ENCODE peak calls at places on chromosomes 11 and 22, in five cellular contexts. S, T, W, Q and M are unnamed samples.

GRCh38 chr11:61392991-61393595 is 706 bp downstream of the TMEM216 start:
- DNase-seq in T (no peak), W (no peak), Q (no peak), S (no peak), M (no peak)

GRCh38 chr11:109329716-109330115 is 92.3 kb upstream of the C11orf87 start:
- DNase-seq in Q (no peak), S (no peak), W (no peak), T (no peak), M (no peak)

GRCh38 chr11:59901306-59901705 is 22.7 kb downstream of the OOSP3 start:
- DNase-seq in Q (no peak), T (no peak), W (peak; percentile 95), S (peak; percentile 22), M (peak; percentile 60)

GRCh38 chr11:8732748-8733241 is 50.2 kb downstream of the RPL27A start:
- DNase-seq in S (no peak), T (peak; percentile 81), Q (no peak), W (peak; percentile 61), M (peak; percentile 59)

GRCh38 chr22:22150457-22150856 is 94.1 kb upstream of the VPREB1 start:
- DNase-seq in W (no peak), T (no peak), Q (no peak), S (no peak), M (no peak)

GRCh38 chr11:121555172-121555571 is 102.4 kb upstream of the SORL1-AS1 start:
- DNase-seq in T (no peak), W (no peak), Q (no peak), S (no peak), M (no peak)

GRCh38 chr11:2768471-2769408 is 68.9 kb upstream of the KCNQ1OT1 start:
- DNase-seq in W (peak; percentile 83), S (peak; percentile 38), T (no peak), Q (no peak), M (peak; percentile 43)

GRCh38 chr22:44192098-44192810 is 11.5 kb downstream of the PARVG start:
- DNase-seq in T (no peak), Q (no peak), W (peak; percentile 2), S (peak; percentile 60), M (no peak)

GRCh38 chr11:47257178-47257517 is 648 bp upstream of the NR1H3 start:
- DNase-seq in W (no peak), T (no peak), S (no peak), Q (no peak), M (no peak)

GRCh38 chr22:19917389-19918138 is 24.0 kb upstream of the COMT start:
- DNase-seq in S (no peak), W (no peak), Q (no peak), T (no peak), M (no peak)

GRCh38 chr11:45165806-45166603 is 19.6 kb downstream of the PRDM11 start:
- DNase-seq in T (no peak), Q (no peak), S (no peak), W (no peak), M (no peak)

GRCh38 chr11:86469491-86470388 is 95.1 kb downstream of the CCDC81 start:
- DNase-seq in T (peak; percentile 46), Q (no peak), S (no peak), W (no peak), M (no peak)

GRCh38 chr11:9760180-9760550 is 96.3 kb downstream of the SWAP70 start:
- DNase-seq in W (peak; percentile 88), S (no peak), T (peak; percentile 95), Q (no peak), M (peak; percentile 90)

GRCh38 chr22:32661296-32661695 is 140.2 kb upstream of the TIMP3 start:
- DNase-seq in Q (peak; percentile 72), S (no peak), W (peak; percentile 89), T (peak; percentile 86), M (peak; percentile 92)

GRCh38 chr11:35539781-35540281 is 14.4 kb upstream of the PAMR1 start:
- DNase-seq in T (peak; percentile 76), W (peak; percentile 72), S (no peak), Q (peak; percentile 77), M (peak; percentile 97)

GRCh38 chr11:11140510-11140909 is 212.5 kb downstream of the CSNK2A3 start:
- DNase-seq in W (no peak), S (no peak), Q (no peak), T (no peak), M (no peak)

GRCh38 chr11:110059706-110060430 is 33.3 kb upstream of the ZC3H12C start:
- DNase-seq in S (no peak), T (no peak), W (no peak), Q (no peak), M (no peak)

GRCh38 chr11:27196040-27196897 is 155.7 kb downstream of the BBOX1 start:
- DNase-seq in S (no peak), Q (no peak), W (no peak), T (no peak), M (peak; percentile 38)

GRCh38 chr22:26671317-26672059 is 14.1 kb downstream of the MIAT start:
- DNase-seq in S (no peak), W (no peak), Q (no peak), T (peak; percentile 33), M (no peak)

GRCh38 chr11:18611196-18611595 is 11.6 kb downstream of the MISFA start:
- DNase-seq in S (no peak), Q (no peak), T (no peak), W (no peak), M (no peak)

GRCh38 chr11:134587345-134587744 is 175.3 kb upstream of the B3GAT1 start:
- DNase-seq in T (no peak), W (no peak), S (no peak), Q (no peak), M (no peak)

GRCh38 chr22:26482171-26482570 is 1.4 kb downstream of the HPS4 start:
- DNase-seq in Q (no peak), W (no peak), T (no peak), S (no peak), M (no peak)

GRCh38 chr11:73281796-73282660 is 9.9 kb downstream of the P2RY6 start:
- DNase-seq in Q (no peak), S (no peak), W (no peak), T (no peak), M (no peak)

GRCh38 chr11:66178871-66179270 is 89.6 kb upstream of the RAB1B start:
- DNase-seq in Q (no peak), T (no peak), S (no peak), W (no peak), M (no peak)

GRCh38 chr22:37326726-37327125 is 44.4 kb downstream of the CYTH4 start:
- DNase-seq in T (no peak), W (no peak), S (no peak), Q (no peak), M (no peak)

GRCh38 chr11:129949976-129950318 is 52.7 kb downstream of the PRDM10 start:
- DNase-seq in Q (no peak), T (no peak), S (no peak), W (no peak), M (no peak)

DNA sequence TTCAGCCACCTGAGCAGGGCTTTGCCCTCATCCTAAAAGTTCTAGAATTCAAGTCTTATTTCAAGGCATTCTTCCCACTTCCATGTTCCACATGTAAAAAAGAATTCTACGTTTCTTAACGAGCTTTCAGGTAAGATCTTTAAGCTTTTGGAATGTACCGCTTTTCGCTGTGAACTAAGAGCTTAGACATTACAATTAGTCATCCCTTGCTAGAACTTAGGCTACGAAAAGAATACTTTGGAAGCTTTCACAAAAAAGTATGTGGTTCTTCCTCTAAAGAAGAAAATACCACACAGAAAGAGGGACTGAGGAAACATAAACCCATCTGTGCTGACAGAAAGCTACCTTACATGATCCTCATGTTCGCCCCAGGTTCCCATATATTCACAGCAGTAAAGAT is 1.9 kb downstream of the NUMA1 start:
- DNase-seq in T (no peak), S (no peak), W (no peak), Q (no peak), M (peak; percentile 40)
- H3K4me3 ChIP-seq in T (no peak overlapping the region), S (peak overlapping the region; percentile 92), W (no peak overlapping the region), Q (peak overlapping the region; percentile 55), M (peak overlapping the region; percentile 86)

GRCh38 chr11:90491466-90491865 is 268.6 kb upstream of the CHORDC1 start:
- DNase-seq in Q (no peak), S (no peak), T (no peak), W (no peak), M (no peak)
- H3K4me3 ChIP-seq in Q (no peak overlapping the region), S (no peak overlapping the region), T (no peak overlapping the region), W (no peak overlapping the region), M (no peak overlapping the region)

DNA sequence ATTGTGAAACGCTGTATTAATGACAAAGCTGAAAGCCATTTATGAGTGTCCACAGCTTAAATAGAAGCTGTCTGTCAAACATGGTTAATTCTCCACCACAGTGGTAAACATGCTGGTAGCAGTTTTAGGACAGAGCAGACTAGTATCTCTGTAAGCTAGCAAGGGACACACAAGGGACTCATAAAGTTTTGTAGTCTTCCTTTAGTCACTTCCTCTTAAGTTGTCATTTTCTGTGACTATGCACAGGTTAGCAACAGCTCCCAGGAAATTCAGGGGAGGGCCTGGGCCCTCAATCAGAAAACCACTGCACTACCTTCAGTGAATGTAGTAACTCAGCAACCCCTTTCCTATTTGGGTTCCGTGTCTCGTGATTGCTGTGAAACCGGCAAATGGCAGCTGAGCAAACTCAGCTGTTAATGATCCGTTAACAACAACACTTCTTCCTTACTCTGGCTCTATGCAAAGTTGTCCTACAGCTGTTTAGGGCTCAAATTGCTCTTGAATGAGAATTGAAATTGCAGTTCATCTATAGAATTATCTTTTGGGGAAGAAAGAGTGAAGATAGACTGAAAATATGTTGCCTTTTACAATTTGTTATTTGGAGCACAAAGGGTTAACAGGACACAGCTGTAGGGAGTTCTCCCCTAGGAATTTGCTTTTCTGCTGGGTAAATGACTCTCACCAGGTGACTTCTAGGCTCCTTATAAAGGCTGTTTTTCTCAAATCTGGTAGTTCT is at the start of gene MMP26:
- DNase-seq in T (no peak), S (no peak), W (no peak), Q (no peak), M (no peak)
- H3K4me3 ChIP-seq in T (no peak within 1 kb of the TSS), S (no peak within 1 kb of the TSS), W (no peak within 1 kb of the TSS), Q (no peak within 1 kb of the TSS), M (no peak within 1 kb of the TSS)

GRCh38 chr11:93490996-93491618 is 52.1 kb downstream of the SMCO4 start:
- DNase-seq in Q (no peak), W (no peak), S (no peak), T (no peak), M (peak; percentile 52)
- H3K4me3 ChIP-seq in Q (no peak overlapping the region), W (no peak overlapping the region), S (no peak overlapping the region), T (no peak overlapping the region), M (no peak overlapping the region)

GRCh38 chr22:49772692-49773091 is 55.0 kb downstream of the BRD1 start:
- DNase-seq in S (no peak), W (no peak), T (no peak), Q (no peak), M (no peak)

GRCh38 chr22:49769691-49770315 is 57.9 kb downstream of the BRD1 start:
- DNase-seq in W (no peak), T (no peak), S (no peak), Q (no peak), M (no peak)

GRCh38 chr22:49770454-49771265 is 57.0 kb downstream of the BRD1 start:
- DNase-seq in T (no peak), W (no peak), S (no peak), Q (no peak), M (no peak)

GRCh38 chr22:49773531-49773930 is 54.1 kb downstream of the BRD1 start:
- DNase-seq in S (no peak), Q (no peak), T (no peak), W (no peak), M (no peak)

GRCh38 chr22:49771266-49772065 is 56.2 kb downstream of the BRD1 start:
- DNase-seq in Q (no peak), W (no peak), S (no peak), T (no peak), M (no peak)
- H3K4me3 ChIP-seq in Q (no peak overlapping the region), W (no peak overlapping the region), S (no peak overlapping the region), T (no peak overlapping the region), M (no peak overlapping the region)